ENCODE peak calls at places on chromosomes 3 and 15, in four cellular contexts. One of them, this sample, is unnamed. For H3K36me3 and H3K9me3, the result is how much of the 10 kb centered on the place peaks cover.

GRCh38 chr3:98026425-98027083 is 8.6 kb downstream of the GABRR3 start:
- DNase-seq in ovary: no peak
- DNase-seq in transverse colon: no peak
- DNase-seq in stomach: no peak
- DNase-seq in this sample: no peak

GRCh38 chr3:128878556-128879124 is 780 bp upstream of the ACAD9 start:
- DNase-seq in ovary: peak
- DNase-seq in transverse colon: peak
- DNase-seq in stomach: no peak
- DNase-seq in this sample: peak

GRCh38 chr3:64896173-64896925 is 208.5 kb upstream of the ADAMTS9 start:
- DNase-seq in ovary: no peak
- DNase-seq in transverse colon: no peak
- DNase-seq in stomach: no peak
- DNase-seq in this sample: no peak

GRCh38 chr3:149572796-149573414 is 84.9 kb downstream of the WWTR1 start:
- DNase-seq in ovary: no peak
- DNase-seq in transverse colon: no peak
- DNase-seq in stomach: no peak
- DNase-seq in this sample: no peak

GRCh38 chr3:54822206-54822605 is 105.7 kb downstream of the LRTM1 start:
- DNase-seq in ovary: no peak
- DNase-seq in transverse colon: peak
- DNase-seq in stomach: no peak
- DNase-seq in this sample: no peak

GRCh38 chr15:70835415-70835814 is 18.5 kb downstream of the LARP6 start:
- DNase-seq in ovary: peak
- DNase-seq in transverse colon: no peak
- DNase-seq in stomach: no peak
- DNase-seq in this sample: peak

GRCh38 chr3:2765002-2765579 is 345.1 kb downstream of the IL5RA start:
- DNase-seq in ovary: no peak
- DNase-seq in transverse colon: no peak
- DNase-seq in stomach: no peak
- DNase-seq in this sample: no peak

GRCh38 chr15:79115971-79116370 is 25.4 kb upstream of the RASGRF1 start:
- DNase-seq in ovary: no peak
- DNase-seq in transverse colon: no peak
- DNase-seq in stomach: no peak
- DNase-seq in this sample: no peak

GRCh38 chr15:82530606-82531379 is 9.5 kb downstream of the RPS17 start:
- DNase-seq in ovary: peak
- DNase-seq in transverse colon: peak
- DNase-seq in stomach: peak
- DNase-seq in this sample: peak

GRCh38 chr3:136664771-136665170 is 87.4 kb downstream of the STAG1 start:
- DNase-seq in ovary: no peak
- DNase-seq in transverse colon: no peak
- DNase-seq in stomach: no peak
- DNase-seq in this sample: no peak

GRCh38 chr3:31620656-31621055 is 87.9 kb downstream of the STT3B start:
- DNase-seq in ovary: no peak
- DNase-seq in transverse colon: no peak
- DNase-seq in stomach: no peak
- DNase-seq in this sample: no peak
- H3K36me3 ChIP-seq in ovary: under half
- H3K36me3 ChIP-seq in transverse colon: under half
- H3K36me3 ChIP-seq in stomach: under half
- H3K36me3 ChIP-seq in this sample: under half

GRCh38 chr15:88802250-88802990 is 816 bp upstream of the ACAN start:
- DNase-seq in ovary: no peak
- DNase-seq in transverse colon: no peak
- DNase-seq in stomach: no peak
- DNase-seq in this sample: no peak

GRCh38 chr15:88800026-88800425 is 3.2 kb upstream of the ACAN start:
- DNase-seq in ovary: no peak
- DNase-seq in transverse colon: no peak
- DNase-seq in stomach: no peak
- DNase-seq in this sample: no peak

GRCh38 chr15:88802991-88803240 is 320 bp upstream of the ACAN start:
- DNase-seq in ovary: no peak
- DNase-seq in transverse colon: no peak
- DNase-seq in stomach: no peak
- DNase-seq in this sample: no peak

GRCh38 chr15:88797648-88798339 is 5.4 kb upstream of the ACAN start:
- DNase-seq in ovary: no peak
- DNase-seq in transverse colon: no peak
- DNase-seq in stomach: no peak
- DNase-seq in this sample: no peak

GRCh38 chr15:88799341-88799740 is 3.9 kb upstream of the ACAN start:
- DNase-seq in ovary: no peak
- DNase-seq in transverse colon: no peak
- DNase-seq in stomach: no peak
- DNase-seq in this sample: no peak
- H3K9me3 ChIP-seq in ovary: under half
- H3K9me3 ChIP-seq in transverse colon: under half
- H3K9me3 ChIP-seq in stomach: under half
- H3K9me3 ChIP-seq in this sample: under half

GRCh38 chr15:84649706-84650105 is 4.4 kb downstream of the WDR73 start:
- DNase-seq in ovary: no peak
- DNase-seq in transverse colon: no peak
- DNase-seq in stomach: no peak
- DNase-seq in this sample: no peak
- H3K36me3 ChIP-seq in ovary: under half
- H3K36me3 ChIP-seq in transverse colon: under half
- H3K36me3 ChIP-seq in stomach: half or more
- H3K36me3 ChIP-seq in this sample: under half

GRCh38 chr15:95174281-95174680 is 942.9 kb downstream of the MCTP2 start:
- DNase-seq in ovary: no peak
- DNase-seq in transverse colon: no peak
- DNase-seq in stomach: no peak
- DNase-seq in this sample: peak

GRCh38 chr15:95175914-95176658 is 944.7 kb downstream of the MCTP2 start:
- DNase-seq in ovary: no peak
- DNase-seq in transverse colon: no peak
- DNase-seq in stomach: no peak
- DNase-seq in this sample: no peak

GRCh38 chr15:95180530-95180929 is 949.2 kb downstream of the MCTP2 start:
- DNase-seq in ovary: no peak
- DNase-seq in transverse colon: no peak
- DNase-seq in stomach: no peak
- DNase-seq in this sample: no peak

GRCh38 chr15:95174880-95175279 is 943.5 kb downstream of the MCTP2 start:
- DNase-seq in ovary: no peak
- DNase-seq in transverse colon: no peak
- DNase-seq in stomach: no peak
- DNase-seq in this sample: no peak

GRCh38 chr15:95176794-95177577 is 945.6 kb downstream of the MCTP2 start:
- DNase-seq in ovary: no peak
- DNase-seq in transverse colon: no peak
- DNase-seq in stomach: no peak
- DNase-seq in this sample: no peak
- H3K9me3 ChIP-seq in ovary: under half
- H3K9me3 ChIP-seq in transverse colon: under half
- H3K9me3 ChIP-seq in stomach: under half
- H3K9me3 ChIP-seq in this sample: under half

DNA sequence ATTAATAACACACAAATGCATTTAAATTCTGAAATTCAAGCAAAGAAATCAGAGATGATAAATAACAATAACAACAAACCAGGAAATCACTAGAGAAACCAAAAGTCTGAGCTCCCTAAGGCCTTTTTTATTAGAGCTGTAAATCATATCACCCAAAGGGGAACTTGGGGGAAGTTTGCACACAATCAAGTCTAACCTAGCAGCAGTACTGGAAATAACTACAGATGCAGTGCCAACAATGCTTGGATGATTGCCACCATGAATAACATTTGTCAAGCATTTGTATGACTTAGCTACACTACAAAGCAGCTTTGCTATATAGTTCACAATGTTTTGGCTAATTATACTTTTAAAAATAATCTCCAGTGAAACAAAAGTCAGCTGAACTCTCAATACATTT is 27.8 kb downstream of the SHQ1 start:
- DNase-seq in ovary: no peak
- DNase-seq in transverse colon: peak
- DNase-seq in stomach: peak
- DNase-seq in this sample: no peak
- H3K36me3 ChIP-seq in ovary: under half
- H3K36me3 ChIP-seq in transverse colon: under half
- H3K36me3 ChIP-seq in stomach: under half
- H3K36me3 ChIP-seq in this sample: under half

DNA sequence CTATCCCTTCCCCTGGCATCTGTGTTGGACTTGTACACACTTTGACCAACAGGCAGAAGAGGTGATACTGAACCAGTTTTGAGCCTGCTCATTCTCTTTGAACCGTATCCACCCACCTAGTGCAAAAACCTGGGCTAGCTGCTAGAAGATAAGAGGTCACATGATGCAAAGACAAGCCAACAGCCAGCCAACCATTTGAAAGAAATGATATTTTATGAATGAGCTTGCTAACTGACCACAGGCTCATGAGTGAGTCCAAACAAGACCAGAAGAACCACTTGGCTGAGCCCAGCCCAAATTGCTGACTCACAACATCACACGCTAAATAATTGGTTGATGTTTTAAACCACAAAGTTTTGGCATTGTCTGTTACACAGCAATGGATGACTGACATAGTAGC is 74.0 kb upstream of the CTNNB1 start:
- DNase-seq in ovary: no peak
- DNase-seq in transverse colon: no peak
- DNase-seq in stomach: no peak
- DNase-seq in this sample: no peak
- H3K9me3 ChIP-seq in ovary: under half
- H3K9me3 ChIP-seq in transverse colon: under half
- H3K9me3 ChIP-seq in stomach: under half
- H3K9me3 ChIP-seq in this sample: under half

DNA sequence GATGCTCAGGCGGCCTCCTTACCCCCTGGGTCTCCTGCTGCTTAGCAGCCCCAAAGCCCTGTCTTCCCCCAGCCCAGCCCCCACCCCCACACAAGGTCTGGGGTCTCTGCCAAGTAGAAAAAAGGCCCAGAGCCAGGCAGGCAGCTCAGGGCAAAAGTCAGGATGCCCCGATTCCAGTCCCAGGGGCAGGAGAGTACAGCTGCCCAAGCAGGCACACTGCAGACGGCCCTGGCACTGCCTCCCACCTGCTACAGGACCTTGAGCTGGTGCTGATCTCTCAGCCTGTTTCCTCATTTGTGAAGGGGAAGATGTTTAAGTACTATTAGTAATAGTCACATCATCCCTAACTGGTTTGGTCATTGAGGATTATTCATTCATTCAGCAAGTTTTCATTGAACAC is 12.6 kb downstream of the TMEM43 start:
- DNase-seq in ovary: no peak
- DNase-seq in transverse colon: no peak
- DNase-seq in stomach: no peak
- DNase-seq in this sample: no peak
- H3K36me3 ChIP-seq in ovary: under half
- H3K36me3 ChIP-seq in transverse colon: under half
- H3K36me3 ChIP-seq in stomach: half or more
- H3K36me3 ChIP-seq in this sample: under half

GRCh38 chr15:43006991-43007390 is 86.4 kb upstream of the TTBK2 start:
- DNase-seq in ovary: no peak
- DNase-seq in transverse colon: no peak
- DNase-seq in stomach: no peak
- DNase-seq in this sample: no peak

GRCh38 chr15:43007551-43007950 is 87.0 kb upstream of the TTBK2 start:
- DNase-seq in ovary: no peak
- DNase-seq in transverse colon: no peak
- DNase-seq in stomach: no peak
- DNase-seq in this sample: no peak

GRCh38 chr15:43008150-43008549 is 87.6 kb upstream of the TTBK2 start:
- DNase-seq in ovary: no peak
- DNase-seq in transverse colon: no peak
- DNase-seq in stomach: no peak
- DNase-seq in this sample: no peak

GRCh38 chr15:43009206-43009605 is 88.6 kb upstream of the TTBK2 start:
- DNase-seq in ovary: no peak
- DNase-seq in transverse colon: no peak
- DNase-seq in stomach: no peak
- DNase-seq in this sample: no peak
- H3K9me3 ChIP-seq in ovary: under half
- H3K9me3 ChIP-seq in transverse colon: under half
- H3K9me3 ChIP-seq in stomach: under half
- H3K9me3 ChIP-seq in this sample: under half

This sample was measured in uterus.